ENCODE peak calls at places on chromosome 7, in eight cellular contexts. I is NT2/D1; J is activated T-cell treated with anti-CD3 and anti-CD28 coated beads, Interleukin-2, amount 50 U/mL, for 1 hour; Y is left ventricle myocardium superior; A is stimulated activated CD8-positive, alpha-beta memory T cell treated with anti-CD3 and anti-CD28 coated beads, Interleukin-15, amount 100 ng/mL, for 4 hours; S is Right ventricle myocardium superior; U is GM12865; B is activated gamma-delta T cell treated with Interleukin-2 at 50 U/mL for 16 hours. R is an unnamed sample.

GRCh38 chr7:95715274-95715673 is 57.1 kb upstream of the DYNC1I1 start:
- DNase-seq in I (no peak), J (no peak), Y (no peak), A (no peak), S (no peak), U (peak), B (no peak), R (no peak)

GRCh38 chr7:35875292-35875691 is 74.4 kb downstream of the SEPTIN7 start:
- DNase-seq in I (no peak), J (no peak), Y (no peak), A (no peak), S (no peak), U (no peak), B (no peak), R (no peak)

GRCh38 chr7:132270517-132270916 is 305.8 kb downstream of the PLXNA4 start:
- DNase-seq in I (no peak), J (no peak), Y (no peak), A (no peak), S (no peak), U (no peak), B (no peak), R (no peak)

GRCh38 chr7:35613150-35613549 is 81.8 kb downstream of the HERPUD2 start:
- DNase-seq in I (no peak), J (no peak), Y (no peak), A (no peak), S (no peak), U (no peak), B (no peak), R (no peak)

GRCh38 chr7:139699640-139700504 is 77.9 kb downstream of the HIPK2 start:
- DNase-seq in I (no peak), J (no peak), Y (no peak), A (no peak), S (no peak), U (peak), B (no peak), R (no peak)

GRCh38 chr7:112132123-112132694 is 74.0 kb downstream of the DOCK4 start:
- DNase-seq in I (no peak), J (no peak), Y (no peak), A (no peak), S (no peak), U (no peak), B (no peak), R (no peak)

GRCh38 chr7:55288070-55288824 is 76.9 kb upstream of the LANCL2 start:
- DNase-seq in I (no peak), J (no peak), Y (no peak), A (no peak), S (no peak), U (no peak), B (no peak), R (no peak)

GRCh38 chr7:42471573-42472174 is 234.7 kb upstream of the GLI3 start:
- DNase-seq in I (no peak), J (no peak), Y (no peak), A (no peak), S (no peak), U (no peak), B (no peak), R (no peak)

GRCh38 chr7:150754950-150755349 is 17.7 kb downstream of the GIMAP5 start:
- DNase-seq in I (no peak), J (no peak), Y (no peak), A (no peak), S (no peak), U (no peak), B (no peak), R (no peak)

GRCh38 chr7:4700577-4701235 is 18.6 kb downstream of the FOXK1 start:
- DNase-seq in I (no peak), J (no peak), Y (no peak), A (no peak), S (no peak), U (no peak), B (no peak), R (no peak)

GRCh38 chr7:23449941-23450340 is 20.4 kb downstream of the IGF2BP3 start:
- DNase-seq in I (no peak), J (no peak), Y (no peak), A (no peak), S (no peak), U (no peak), B (no peak), R (no peak)

GRCh38 chr7:24899905-24900304 is 80.1 kb downstream of the OSBPL3 start:
- DNase-seq in I (no peak), J (no peak), Y (no peak), A (no peak), S (no peak), U (peak), B (no peak), R (no peak)

GRCh38 chr7:28360739-28361138 is 51.6 kb upstream of the CREB5 start:
- DNase-seq in I (no peak), J (no peak), Y (no peak), A (no peak), S (no peak), U (peak), B (no peak), R (no peak)

GRCh38 chr7:106543221-106543757 is 117.7 kb downstream of the CCDC71L start:
- DNase-seq in I (no peak), J (no peak), Y (no peak), A (no peak), S (no peak), U (no peak), B (no peak), R (no peak)

GRCh38 chr7:141754939-141755338 is 9.0 kb upstream of the TAS2R3 start:
- DNase-seq in I (peak), J (no peak), Y (no peak), A (no peak), S (no peak), U (peak), B (no peak), R (no peak)

GRCh38 chr7:87154166-87154565 is 1.9 kb downstream of the DMTF1 start:
- DNase-seq in I (no peak), J (no peak), Y (no peak), A (no peak), S (no peak), U (peak), B (no peak), R (no peak)

GRCh38 chr7:637826-638225 is 88.7 kb upstream of the DNAAF5 start:
- DNase-seq in I (no peak), J (no peak), Y (no peak), A (no peak), S (no peak), U (no peak), B (no peak), R (no peak)

GRCh38 chr7:34486371-34486770 is 171.6 kb upstream of the NPSR1 start:
- DNase-seq in I (no peak), J (no peak), Y (no peak), A (no peak), S (no peak), U (no peak), B (no peak), R (no peak)

GRCh38 chr7:92835851-92836488 is 403 bp downstream of the CDK6 start:
- DNase-seq in I (no peak), J (no peak), Y (peak), A (no peak), S (peak), U (peak), B (peak), R (no peak)

GRCh38 chr7:140876519-140877248 is 48.0 kb downstream of the BRAF start:
- DNase-seq in I (no peak), J (no peak), Y (no peak), A (no peak), S (no peak), U (peak), B (no peak), R (no peak)

GRCh38 chr7:132191418-132191817 is 384.9 kb downstream of the PLXNA4 start:
- DNase-seq in I (no peak), J (no peak), Y (no peak), A (no peak), S (no peak), U (no peak), B (no peak), R (no peak)

GRCh38 chr7:43888983-43889945 is 17.1 kb downstream of the URGCP start:
- DNase-seq in I (no peak), J (no peak), Y (no peak), A (no peak), S (no peak), U (no peak), B (no peak), R (no peak)

GRCh38 chr7:120973849-120974248 is 14.7 kb upstream of the CPED1 start:
- DNase-seq in I (no peak), J (no peak), Y (no peak), A (no peak), S (no peak), U (no peak), B (no peak), R (no peak)

GRCh38 chr7:1567082-1567771 is 2.6 kb downstream of the PSMG3 start:
- DNase-seq in I (peak), J (no peak), Y (peak), A (no peak), S (no peak), U (no peak), B (no peak), R (no peak)

GRCh38 chr7:33109758-33110238 is 594 bp upstream of the RP9 start:
- DNase-seq in I (no peak), J (no peak), Y (no peak), A (no peak), S (no peak), U (no peak), B (no peak), R (no peak)

GRCh38 chr7:136214356-136214755 is 237.2 kb upstream of the MTPN start:
- DNase-seq in I (no peak), J (no peak), Y (no peak), A (no peak), S (no peak), U (no peak), B (no peak), R (no peak)

GRCh38 chr7:74622228-74622749 is 35.2 kb upstream of the GTF2I start:
- DNase-seq in I (no peak), J (no peak), Y (no peak), A (no peak), S (no peak), U (no peak), B (no peak), R (no peak)

GRCh38 chr7:96184783-96185182 is 137.1 kb downstream of the SLC25A13 start:
- DNase-seq in I (no peak), J (no peak), Y (no peak), A (no peak), S (no peak), U (no peak), B (no peak), R (no peak)

GRCh38 chr7:12683678-12684077 is 3.8 kb upstream of the ARL4A start:
- DNase-seq in I (no peak), J (no peak), Y (no peak), A (no peak), S (no peak), U (no peak), B (no peak), R (no peak)

R was measured in activated naive CD8-positive, alpha-beta T cell treated with anti-CD3 and anti-CD28 coated beads, Interleukin-2, amount 10 ng/mL, durations not matched to agents 7 days and 5 days.